ENCODE peak calls at places on chromosomes 5 and 9, in nine cellular contexts. One of them, this sample, is unnamed.

GRCh38 chr9:110047955-110048472 is 159.9 kb downstream of the C9orf152 start:
- DNase-seq in IMR-90: no peak
- DNase-seq in body of pancreas: no peak
- DNase-seq in stomach: no peak
- DNase-seq in gastrocnemius medialis: no peak
- DNase-seq in adrenal gland: no peak
- DNase-seq in A549: no peak
- DNase-seq in uterus: no peak
- DNase-seq in GM12878: no peak
- DNase-seq in this sample: peak; percentile 24

GRCh38 chr9:87853843-87854242 is 28.8 kb upstream of the SPATA31E1 start:
- DNase-seq in IMR-90: no peak
- DNase-seq in body of pancreas: no peak
- DNase-seq in stomach: no peak
- DNase-seq in gastrocnemius medialis: no peak
- DNase-seq in adrenal gland: no peak
- DNase-seq in A549: no peak
- DNase-seq in uterus: no peak
- DNase-seq in GM12878: no peak
- DNase-seq in this sample: no peak

GRCh38 chr5:38466444-38467189 is 89.8 kb downstream of the LIFR start:
- DNase-seq in IMR-90: no peak
- DNase-seq in body of pancreas: peak; percentile 33
- DNase-seq in stomach: peak; percentile 34
- DNase-seq in gastrocnemius medialis: peak; percentile 89
- DNase-seq in adrenal gland: peak; percentile 75
- DNase-seq in A549: no peak
- DNase-seq in uterus: peak; percentile 90
- DNase-seq in GM12878: no peak
- DNase-seq in this sample: no peak

GRCh38 chr5:109920736-109921135 is 231.0 kb downstream of the MAN2A1 start:
- DNase-seq in IMR-90: no peak
- DNase-seq in body of pancreas: no peak
- DNase-seq in stomach: no peak
- DNase-seq in gastrocnemius medialis: no peak
- DNase-seq in adrenal gland: no peak
- DNase-seq in A549: no peak
- DNase-seq in uterus: no peak
- DNase-seq in GM12878: no peak
- DNase-seq in this sample: no peak

GRCh38 chr5:7916171-7916804 is 47.3 kb downstream of the MTRR start:
- DNase-seq in IMR-90: no peak
- DNase-seq in body of pancreas: no peak
- DNase-seq in stomach: no peak
- DNase-seq in gastrocnemius medialis: no peak
- DNase-seq in adrenal gland: no peak
- DNase-seq in A549: no peak
- DNase-seq in uterus: no peak
- DNase-seq in GM12878: no peak
- DNase-seq in this sample: no peak

GRCh38 chr5:87390576-87391199 is 22.0 kb downstream of the CCNH start:
- DNase-seq in IMR-90: peak; percentile 54
- DNase-seq in body of pancreas: no peak
- DNase-seq in stomach: no peak
- DNase-seq in gastrocnemius medialis: no peak
- DNase-seq in adrenal gland: no peak
- DNase-seq in A549: no peak
- DNase-seq in uterus: no peak
- DNase-seq in GM12878: no peak
- DNase-seq in this sample: no peak

GRCh38 chr5:45847877-45848276 is 151.7 kb upstream of the HCN1 start:
- DNase-seq in IMR-90: no peak
- DNase-seq in body of pancreas: no peak
- DNase-seq in stomach: no peak
- DNase-seq in gastrocnemius medialis: no peak
- DNase-seq in adrenal gland: no peak
- DNase-seq in A549: no peak
- DNase-seq in uterus: no peak
- DNase-seq in GM12878: no peak
- DNase-seq in this sample: no peak

GRCh38 chr9:78396087-78396486 is 99.2 kb downstream of the PSAT1 start:
- DNase-seq in IMR-90: no peak
- DNase-seq in body of pancreas: no peak
- DNase-seq in stomach: no peak
- DNase-seq in gastrocnemius medialis: no peak
- DNase-seq in adrenal gland: no peak
- DNase-seq in A549: no peak
- DNase-seq in uterus: no peak
- DNase-seq in GM12878: no peak
- DNase-seq in this sample: no peak

GRCh38 chr9:93224591-93224990 is 40.7 kb downstream of the WNK2 start:
- DNase-seq in IMR-90: no peak
- DNase-seq in body of pancreas: no peak
- DNase-seq in stomach: no peak
- DNase-seq in gastrocnemius medialis: no peak
- DNase-seq in adrenal gland: no peak
- DNase-seq in A549: no peak
- DNase-seq in uterus: no peak
- DNase-seq in GM12878: no peak
- DNase-seq in this sample: no peak

GRCh38 chr9:70161414-70161732 is 97.4 kb upstream of the SMC5 start:
- DNase-seq in IMR-90: no peak
- DNase-seq in body of pancreas: no peak
- DNase-seq in stomach: no peak
- DNase-seq in gastrocnemius medialis: no peak
- DNase-seq in adrenal gland: no peak
- DNase-seq in A549: no peak
- DNase-seq in uterus: no peak
- DNase-seq in GM12878: no peak
- DNase-seq in this sample: no peak

GRCh38 chr5:114305402-114306207 is 56.3 kb upstream of the KCNN2 start:
- DNase-seq in IMR-90: peak; percentile 74
- DNase-seq in body of pancreas: no peak
- DNase-seq in stomach: no peak
- DNase-seq in gastrocnemius medialis: no peak
- DNase-seq in adrenal gland: no peak
- DNase-seq in A549: no peak
- DNase-seq in uterus: no peak
- DNase-seq in GM12878: no peak
- DNase-seq in this sample: no peak

GRCh38 chr9:26566141-26566540 is 326.5 kb downstream of the CAAP1 start:
- DNase-seq in IMR-90: no peak
- DNase-seq in body of pancreas: no peak
- DNase-seq in stomach: no peak
- DNase-seq in gastrocnemius medialis: no peak
- DNase-seq in adrenal gland: no peak
- DNase-seq in A549: no peak
- DNase-seq in uterus: no peak
- DNase-seq in GM12878: no peak
- DNase-seq in this sample: no peak

GRCh38 chr9:133604214-133604613 is 5.0 kb downstream of the FAM163B start:
- DNase-seq in IMR-90: no peak
- DNase-seq in body of pancreas: no peak
- DNase-seq in stomach: no peak
- DNase-seq in gastrocnemius medialis: no peak
- DNase-seq in adrenal gland: no peak
- DNase-seq in A549: no peak
- DNase-seq in uterus: no peak
- DNase-seq in GM12878: no peak
- DNase-seq in this sample: no peak

GRCh38 chr5:133366966-133367365 is 245.4 kb downstream of the FSTL4 start:
- DNase-seq in IMR-90: no peak
- DNase-seq in body of pancreas: no peak
- DNase-seq in stomach: no peak
- DNase-seq in gastrocnemius medialis: no peak
- DNase-seq in adrenal gland: no peak
- DNase-seq in A549: no peak
- DNase-seq in uterus: no peak
- DNase-seq in GM12878: no peak
- DNase-seq in this sample: no peak

GRCh38 chr5:132180134-132180745 is 47.4 kb downstream of the P4HA2 start:
- DNase-seq in IMR-90: peak; percentile 74
- DNase-seq in body of pancreas: peak; percentile 33
- DNase-seq in stomach: no peak
- DNase-seq in gastrocnemius medialis: no peak
- DNase-seq in adrenal gland: no peak
- DNase-seq in A549: peak; percentile 69
- DNase-seq in uterus: no peak
- DNase-seq in GM12878: no peak
- DNase-seq in this sample: no peak

GRCh38 chr9:98791147-98792095 is 4.9 kb downstream of the ANKS6 start:
- DNase-seq in IMR-90: peak; percentile 94
- DNase-seq in body of pancreas: peak; percentile 84
- DNase-seq in stomach: peak; percentile 85
- DNase-seq in gastrocnemius medialis: peak; percentile 79
- DNase-seq in adrenal gland: peak; percentile 95
- DNase-seq in A549: peak; percentile 77
- DNase-seq in uterus: peak; percentile 88
- DNase-seq in GM12878: no peak
- DNase-seq in this sample: peak; percentile 48

GRCh38 chr9:79570449-79571308 is 1.1 kb upstream of the TLE4 start:
- DNase-seq in IMR-90: peak; percentile 63
- DNase-seq in body of pancreas: no peak
- DNase-seq in stomach: peak; percentile 36
- DNase-seq in gastrocnemius medialis: peak; percentile 11
- DNase-seq in adrenal gland: peak; percentile 22
- DNase-seq in A549: peak; percentile 60
- DNase-seq in uterus: peak; percentile 41
- DNase-seq in GM12878: no peak
- DNase-seq in this sample: peak; percentile 57
- TF ChIP-seq POLR2A in IMR-90: no peak
- TF ChIP-seq POLR2A in body of pancreas: no peak
- TF ChIP-seq POLR2A in stomach: no peak
- TF ChIP-seq POLR2A in gastrocnemius medialis: peak; percentile 3
- TF ChIP-seq POLR2A in adrenal gland: no peak
- TF ChIP-seq POLR2A in A549: peak; percentile 18
- TF ChIP-seq POLR2A in uterus: no peak
- TF ChIP-seq POLR2A in GM12878: peak; percentile 46
- TF ChIP-seq POLR2A in this sample: no peak

GRCh38 chr5:76606665-76607064 is 16.5 kb downstream of the F2RL2 start:
- DNase-seq in IMR-90: no peak
- DNase-seq in body of pancreas: no peak
- DNase-seq in stomach: no peak
- DNase-seq in gastrocnemius medialis: no peak
- DNase-seq in adrenal gland: no peak
- DNase-seq in A549: no peak
- DNase-seq in uterus: no peak
- DNase-seq in GM12878: no peak
- DNase-seq in this sample: no peak

GRCh38 chr5:76608833-76609232 is 14.4 kb downstream of the F2RL2 start:
- DNase-seq in IMR-90: peak; percentile 96
- DNase-seq in body of pancreas: no peak
- DNase-seq in stomach: no peak
- DNase-seq in gastrocnemius medialis: no peak
- DNase-seq in adrenal gland: no peak
- DNase-seq in A549: no peak
- DNase-seq in uterus: no peak
- DNase-seq in GM12878: no peak
- DNase-seq in this sample: no peak

GRCh38 chr5:76610196-76610595 is 13.0 kb downstream of the F2RL2 start:
- DNase-seq in IMR-90: no peak
- DNase-seq in body of pancreas: no peak
- DNase-seq in stomach: no peak
- DNase-seq in gastrocnemius medialis: no peak
- DNase-seq in adrenal gland: no peak
- DNase-seq in A549: no peak
- DNase-seq in uterus: no peak
- DNase-seq in GM12878: no peak
- DNase-seq in this sample: no peak

GRCh38 chr5:76604838-76605237 is 18.4 kb downstream of the F2RL2 start:
- DNase-seq in IMR-90: peak; percentile 64
- DNase-seq in body of pancreas: no peak
- DNase-seq in stomach: no peak
- DNase-seq in gastrocnemius medialis: no peak
- DNase-seq in adrenal gland: no peak
- DNase-seq in A549: no peak
- DNase-seq in uterus: no peak
- DNase-seq in GM12878: no peak
- DNase-seq in this sample: no peak

DNA sequence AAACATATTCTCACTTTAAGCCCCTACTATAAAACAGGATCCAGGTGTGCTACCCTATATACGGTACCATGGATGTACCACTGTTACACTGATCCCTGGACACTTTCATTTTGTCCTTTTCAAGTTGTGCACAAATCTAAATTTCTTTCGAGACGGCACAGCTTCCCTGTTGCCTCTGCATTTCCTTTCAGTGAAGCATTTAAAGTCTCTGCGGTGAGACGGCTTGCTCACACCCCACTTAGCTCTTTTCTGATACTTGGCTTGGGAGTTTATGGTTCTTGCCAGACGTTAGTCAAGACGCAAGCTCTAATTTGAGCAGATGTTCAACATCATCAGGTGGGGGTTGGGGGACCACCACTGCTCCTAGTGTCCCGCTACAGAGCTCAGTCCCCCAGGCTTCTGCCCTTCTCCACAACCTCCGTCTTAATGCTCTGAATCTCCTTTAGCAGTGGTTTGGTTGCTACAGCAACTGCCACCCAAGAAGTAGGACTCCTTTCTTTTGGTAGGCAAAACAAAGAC is 15.8 kb downstream of the F2RL2 start:
- DNase-seq in IMR-90: peak; percentile 52
- DNase-seq in body of pancreas: no peak
- DNase-seq in stomach: no peak
- DNase-seq in gastrocnemius medialis: no peak
- DNase-seq in adrenal gland: no peak
- DNase-seq in A549: no peak
- DNase-seq in uterus: no peak
- DNase-seq in GM12878: no peak
- DNase-seq in this sample: no peak
- H3K4me3 ChIP-seq in IMR-90: peak overlapping the region; percentile 28
- H3K4me3 ChIP-seq in body of pancreas: no peak overlapping the region
- H3K4me3 ChIP-seq in stomach: no peak overlapping the region
- H3K4me3 ChIP-seq in gastrocnemius medialis: no peak overlapping the region
- H3K4me3 ChIP-seq in adrenal gland: no peak overlapping the region
- H3K4me3 ChIP-seq in A549: no peak overlapping the region
- H3K4me3 ChIP-seq in uterus: no peak overlapping the region
- H3K4me3 ChIP-seq in GM12878: no peak overlapping the region
- H3K4me3 ChIP-seq in this sample: no peak overlapping the region

GRCh38 chr5:65961644-65962043 is 35.3 kb downstream of the ERBIN start:
- DNase-seq in IMR-90: peak; percentile 79
- DNase-seq in body of pancreas: no peak
- DNase-seq in stomach: no peak
- DNase-seq in gastrocnemius medialis: no peak
- DNase-seq in adrenal gland: no peak
- DNase-seq in A549: no peak
- DNase-seq in uterus: no peak
- DNase-seq in GM12878: peak; percentile 48
- DNase-seq in this sample: no peak
- H3K9me3 ChIP-seq in IMR-90: no peaks in the 10 kb centered on the region
- H3K9me3 ChIP-seq in body of pancreas: no peaks in the 10 kb centered on the region
- H3K9me3 ChIP-seq in stomach: no peaks in the 10 kb centered on the region
- H3K9me3 ChIP-seq in gastrocnemius medialis: no peaks in the 10 kb centered on the region
- H3K9me3 ChIP-seq in adrenal gland: no peaks in the 10 kb centered on the region
- H3K9me3 ChIP-seq in A549: no peaks in the 10 kb centered on the region
- H3K9me3 ChIP-seq in uterus: no peaks in the 10 kb centered on the region
- H3K9me3 ChIP-seq in GM12878: peaks cover under 1% of the 10 kb centered on the region
- H3K9me3 ChIP-seq in this sample: no peaks in the 10 kb centered on the region

DNA sequence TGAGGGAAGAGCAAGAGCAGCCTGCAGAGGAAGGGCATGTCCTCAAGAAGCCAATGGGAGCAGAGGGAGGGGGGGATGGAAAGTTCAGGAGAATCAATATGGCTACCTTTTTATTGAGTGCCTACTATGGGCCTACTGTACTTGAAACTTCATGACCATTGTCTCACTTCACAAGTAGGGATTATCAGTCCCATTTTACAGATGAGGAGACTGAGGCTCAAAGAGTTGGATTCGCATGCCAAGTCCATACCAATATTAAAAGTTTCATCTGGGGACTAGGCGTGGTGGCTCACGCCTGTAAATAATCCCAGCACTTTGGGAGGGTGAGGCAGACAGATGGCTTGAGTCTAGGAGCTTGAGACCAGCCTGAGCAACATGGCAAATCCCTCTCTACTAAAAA is 40.0 kb downstream of the RFK start:
- DNase-seq in IMR-90: no peak
- DNase-seq in body of pancreas: no peak
- DNase-seq in stomach: no peak
- DNase-seq in gastrocnemius medialis: no peak
- DNase-seq in adrenal gland: no peak
- DNase-seq in A549: no peak
- DNase-seq in uterus: no peak
- DNase-seq in GM12878: no peak
- DNase-seq in this sample: no peak
- TF ChIP-seq POLR2A in IMR-90: no peak
- TF ChIP-seq POLR2A in body of pancreas: no peak
- TF ChIP-seq POLR2A in stomach: no peak
- TF ChIP-seq POLR2A in gastrocnemius medialis: no peak
- TF ChIP-seq POLR2A in adrenal gland: no peak
- TF ChIP-seq POLR2A in A549: no peak
- TF ChIP-seq POLR2A in uterus: no peak
- TF ChIP-seq POLR2A in GM12878: no peak
- TF ChIP-seq POLR2A in this sample: no peak